ENCODE peak calls at places on chromosomes 4 and X, in six cellular contexts. One of them, this sample, is unnamed. For H3K4me1, the result is how much of the 10 kb centered on the place peaks cover.

GRCh38 chr4:743463-744211 is 38.0 kb downstream of the PCGF3 start:
- DNase-seq in transverse colon: no peak
- DNase-seq in breast epithelium: no peak
- DNase-seq in SK-N-SH: no peak
- DNase-seq in HCT116: no peak
- DNase-seq in stomach: no peak
- DNase-seq in this sample: no peak

GRCh38 chr4:14888790-14889189 is 113.5 kb upstream of the CPEB2 start:
- DNase-seq in transverse colon: no peak
- DNase-seq in breast epithelium: no peak
- DNase-seq in SK-N-SH: no peak
- DNase-seq in HCT116: no peak
- DNase-seq in stomach: no peak
- DNase-seq in this sample: no peak

GRCh38 chr4:37760840-37761239 is 65.6 kb upstream of the PGM2 start:
- DNase-seq in transverse colon: no peak
- DNase-seq in breast epithelium: no peak
- DNase-seq in SK-N-SH: no peak
- DNase-seq in HCT116: no peak
- DNase-seq in stomach: no peak
- DNase-seq in this sample: no peak

GRCh38 chrX:30308263-30309138 is 689 bp downstream of the NR0B1 start:
- DNase-seq in transverse colon: no peak
- DNase-seq in breast epithelium: no peak
- DNase-seq in SK-N-SH: peak
- DNase-seq in HCT116: no peak
- DNase-seq in stomach: no peak
- DNase-seq in this sample: no peak

GRCh38 chr4:56342746-56343145 is 44.5 kb downstream of the AASDH start:
- DNase-seq in transverse colon: no peak
- DNase-seq in breast epithelium: no peak
- DNase-seq in SK-N-SH: no peak
- DNase-seq in HCT116: no peak
- DNase-seq in stomach: no peak
- DNase-seq in this sample: no peak

GRCh38 chr4:36024901-36025610 is 219.3 kb downstream of the ARAP2 start:
- DNase-seq in transverse colon: no peak
- DNase-seq in breast epithelium: no peak
- DNase-seq in SK-N-SH: no peak
- DNase-seq in HCT116: peak
- DNase-seq in stomach: no peak
- DNase-seq in this sample: no peak

GRCh38 chrX:3527166-3527565 is 180.7 kb upstream of the MXRA5 start:
- DNase-seq in transverse colon: no peak
- DNase-seq in breast epithelium: no peak
- DNase-seq in SK-N-SH: no peak
- DNase-seq in HCT116: no peak
- DNase-seq in stomach: no peak
- DNase-seq in this sample: no peak

GRCh38 chrX:119816300-119816699 is 24.9 kb upstream of the RPL39 start:
- DNase-seq in transverse colon: no peak
- DNase-seq in breast epithelium: no peak
- DNase-seq in SK-N-SH: no peak
- DNase-seq in HCT116: no peak
- DNase-seq in stomach: no peak
- DNase-seq in this sample: no peak

GRCh38 chrX:65755786-65756185 is 88.3 kb downstream of the MSN start:
- DNase-seq in transverse colon: no peak
- DNase-seq in breast epithelium: no peak
- DNase-seq in SK-N-SH: no peak
- DNase-seq in HCT116: no peak
- DNase-seq in stomach: no peak
- DNase-seq in this sample: no peak

GRCh38 chr4:121551271-121551670 is 145.5 kb downstream of the ANXA5 start:
- DNase-seq in transverse colon: no peak
- DNase-seq in breast epithelium: no peak
- DNase-seq in SK-N-SH: no peak
- DNase-seq in HCT116: no peak
- DNase-seq in stomach: no peak
- DNase-seq in this sample: no peak

GRCh38 chrX:52923781-52924241 is 26.7 kb downstream of the FAM156B start:
- DNase-seq in transverse colon: peak
- DNase-seq in breast epithelium: no peak
- DNase-seq in SK-N-SH: no peak
- DNase-seq in HCT116: no peak
- DNase-seq in stomach: peak
- DNase-seq in this sample: no peak

GRCh38 chr4:184617611-184618196 is 31.5 kb downstream of the CASP3 start:
- DNase-seq in transverse colon: peak
- DNase-seq in breast epithelium: no peak
- DNase-seq in SK-N-SH: no peak
- DNase-seq in HCT116: no peak
- DNase-seq in stomach: peak
- DNase-seq in this sample: no peak

GRCh38 chr4:182185491-182185890 is 57.7 kb upstream of the TENM3 start:
- DNase-seq in transverse colon: no peak
- DNase-seq in breast epithelium: no peak
- DNase-seq in SK-N-SH: no peak
- DNase-seq in HCT116: no peak
- DNase-seq in stomach: no peak
- DNase-seq in this sample: no peak

GRCh38 chr4:58849026-58849425 is 1738.8 kb upstream of the IGFBP7 start:
- DNase-seq in transverse colon: no peak
- DNase-seq in breast epithelium: no peak
- DNase-seq in SK-N-SH: no peak
- DNase-seq in HCT116: no peak
- DNase-seq in stomach: no peak
- DNase-seq in this sample: no peak

GRCh38 chrX:78330540-78330939 is 3.1 kb upstream of the CYSLTR1 start:
- DNase-seq in transverse colon: no peak
- DNase-seq in breast epithelium: no peak
- DNase-seq in SK-N-SH: no peak
- DNase-seq in HCT116: no peak
- DNase-seq in stomach: no peak
- DNase-seq in this sample: no peak

GRCh38 chrX:41333994-41334865 is at the start of gene DDX3X:
- DNase-seq in transverse colon: peak
- DNase-seq in breast epithelium: peak
- DNase-seq in SK-N-SH: peak
- DNase-seq in HCT116: peak
- DNase-seq in stomach: peak
- DNase-seq in this sample: peak

GRCh38 chr4:7909463-7909862 is 30.2 kb downstream of the AFAP1 start:
- DNase-seq in transverse colon: no peak
- DNase-seq in breast epithelium: no peak
- DNase-seq in SK-N-SH: no peak
- DNase-seq in HCT116: no peak
- DNase-seq in stomach: no peak
- DNase-seq in this sample: no peak

GRCh38 chr4:7909966-7910720 is 29.5 kb downstream of the AFAP1 start:
- DNase-seq in transverse colon: no peak
- DNase-seq in breast epithelium: no peak
- DNase-seq in SK-N-SH: no peak
- DNase-seq in HCT116: no peak
- DNase-seq in stomach: no peak
- DNase-seq in this sample: no peak

GRCh38 chr4:7910721-7911015 is 29.0 kb downstream of the AFAP1 start:
- DNase-seq in transverse colon: no peak
- DNase-seq in breast epithelium: no peak
- DNase-seq in SK-N-SH: no peak
- DNase-seq in HCT116: no peak
- DNase-seq in stomach: no peak
- DNase-seq in this sample: no peak

GRCh38 chr4:7907142-7907541 is 32.5 kb downstream of the AFAP1 start:
- DNase-seq in transverse colon: no peak
- DNase-seq in breast epithelium: no peak
- DNase-seq in SK-N-SH: no peak
- DNase-seq in HCT116: no peak
- DNase-seq in stomach: no peak
- DNase-seq in this sample: no peak

DNA sequence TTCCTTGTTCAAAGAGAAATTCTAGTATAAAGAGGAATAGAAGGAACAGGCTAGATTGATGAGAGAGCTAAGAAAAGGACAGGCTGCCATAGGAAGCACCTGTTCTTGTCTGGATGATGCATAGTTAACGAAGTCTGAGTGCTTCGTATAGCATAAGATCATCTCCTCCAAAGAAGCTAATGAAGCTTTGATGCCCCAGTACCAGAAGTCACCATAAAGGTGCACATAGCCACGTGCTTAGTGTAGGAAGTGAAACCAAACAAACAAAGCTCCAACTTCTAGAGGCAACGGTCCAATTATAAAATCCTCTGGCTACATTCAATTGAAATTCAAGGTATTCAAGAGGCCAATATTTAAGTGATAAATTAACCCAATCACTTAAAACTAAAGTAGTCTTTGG is 31.0 kb downstream of the AFAP1 start:
- DNase-seq in transverse colon: no peak
- DNase-seq in breast epithelium: no peak
- DNase-seq in SK-N-SH: no peak
- DNase-seq in HCT116: no peak
- DNase-seq in stomach: no peak
- DNase-seq in this sample: no peak
- H3K4me1 ChIP-seq in transverse colon: under half
- H3K4me1 ChIP-seq in breast epithelium: under half
- H3K4me1 ChIP-seq in SK-N-SH: half or more
- H3K4me1 ChIP-seq in HCT116: under half
- H3K4me1 ChIP-seq in stomach: under half
- H3K4me1 ChIP-seq in this sample: under half

GRCh38 chrX:38649227-38649626 is 87.9 kb downstream of the TSPAN7 start:
- DNase-seq in transverse colon: no peak
- DNase-seq in breast epithelium: no peak
- DNase-seq in SK-N-SH: no peak
- DNase-seq in HCT116: no peak
- DNase-seq in stomach: no peak
- DNase-seq in this sample: no peak
- H3K27ac ChIP-seq in transverse colon: no peak
- H3K27ac ChIP-seq in breast epithelium: no peak
- H3K27ac ChIP-seq in SK-N-SH: no peak
- H3K27ac ChIP-seq in HCT116: no peak
- H3K27ac ChIP-seq in stomach: no peak
- H3K27ac ChIP-seq in this sample: no peak

DNA sequence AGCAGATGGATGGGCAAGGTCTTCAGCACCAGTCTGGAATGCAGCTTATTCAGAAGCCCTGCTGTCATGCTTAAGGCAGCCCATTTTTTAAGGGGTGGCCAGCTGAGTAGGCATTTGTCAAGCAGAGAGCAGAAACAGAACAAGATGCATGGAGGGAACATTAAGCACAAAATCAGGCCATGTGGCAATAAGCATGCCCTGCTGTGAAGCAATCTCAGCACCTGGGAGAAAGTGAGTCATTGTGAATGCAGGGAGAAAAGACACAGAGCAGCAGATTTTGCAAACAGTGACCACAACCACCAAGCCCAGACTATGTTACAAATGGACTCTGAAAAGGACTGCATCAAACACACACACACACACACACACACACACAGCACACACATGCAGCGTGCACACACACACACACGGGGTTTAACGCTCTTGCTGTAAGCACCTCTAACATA is 94.1 kb upstream of the GALNT7 start:
- DNase-seq in transverse colon: no peak
- DNase-seq in breast epithelium: no peak
- DNase-seq in SK-N-SH: no peak
- DNase-seq in HCT116: peak
- DNase-seq in stomach: peak
- DNase-seq in this sample: no peak
- TF ChIP-seq POLR2AphosphoS5 in transverse colon: no peak
- TF ChIP-seq POLR2AphosphoS5 in breast epithelium: no peak
- TF ChIP-seq POLR2AphosphoS5 in SK-N-SH: no peak
- TF ChIP-seq POLR2AphosphoS5 in HCT116: no peak
- TF ChIP-seq POLR2AphosphoS5 in stomach: peak
- TF ChIP-seq POLR2AphosphoS5 in this sample: no peak

GRCh38 chr4:112284166-112284565 is 1.5 kb downstream of the TIFA start:
- DNase-seq in transverse colon: no peak
- DNase-seq in breast epithelium: no peak
- DNase-seq in SK-N-SH: no peak
- DNase-seq in HCT116: no peak
- DNase-seq in stomach: no peak
- DNase-seq in this sample: no peak
- H3K4me1 ChIP-seq in transverse colon: under half
- H3K4me1 ChIP-seq in breast epithelium: under half
- H3K4me1 ChIP-seq in SK-N-SH: under half
- H3K4me1 ChIP-seq in HCT116: under half
- H3K4me1 ChIP-seq in stomach: under half
- H3K4me1 ChIP-seq in this sample: under half

GRCh38 chrX:113920661-113921060 is 663.2 kb upstream of the HTR2C start:
- DNase-seq in transverse colon: no peak
- DNase-seq in breast epithelium: no peak
- DNase-seq in SK-N-SH: no peak
- DNase-seq in HCT116: no peak
- DNase-seq in stomach: no peak
- DNase-seq in this sample: no peak

GRCh38 chrX:113919387-113919786 is 664.5 kb upstream of the HTR2C start:
- DNase-seq in transverse colon: no peak
- DNase-seq in breast epithelium: no peak
- DNase-seq in SK-N-SH: no peak
- DNase-seq in HCT116: no peak
- DNase-seq in stomach: no peak
- DNase-seq in this sample: no peak
- H3K27ac ChIP-seq in transverse colon: no peak
- H3K27ac ChIP-seq in breast epithelium: no peak
- H3K27ac ChIP-seq in SK-N-SH: no peak
- H3K27ac ChIP-seq in HCT116: no peak
- H3K27ac ChIP-seq in stomach: no peak
- H3K27ac ChIP-seq in this sample: no peak

This sample was measured in prostate gland.